ENCODE peak calls at places on chromosomes 16 and 17, in four cellular contexts. K is psoas muscle, R is retina, B is lower leg skin. Z is an unnamed sample.

GRCh38 chr17:33520404-33521032 is 227.4 kb upstream of the ASIC2 start:
- DNase-seq in K (peak; percentile 18), R (peak; percentile 89), B (no peak), Z (peak; percentile 43)

GRCh38 chr17:80818871-80819270 is 172.8 kb upstream of the CHMP6 start:
- DNase-seq in K (no peak), R (no peak), B (peak; percentile 40), Z (no peak)

GRCh38 chr16:53232826-53233529 is 178.2 kb downstream of the CHD9 start:
- DNase-seq in K (no peak), R (no peak), B (no peak), Z (no peak)

GRCh38 chr17:32102697-32103096 is 39.6 kb upstream of the RHOT1 start:
- DNase-seq in K (no peak), R (no peak), B (no peak), Z (no peak)

GRCh38 chr16:15766918-15767317 is 89.9 kb downstream of the MYH11 start:
- DNase-seq in K (no peak), R (no peak), B (no peak), Z (no peak)

GRCh38 chr17:33202011-33202410 is 91.1 kb downstream of the ASIC2 start:
- DNase-seq in K (no peak), R (peak; percentile 40), B (peak; percentile 56), Z (no peak)

GRCh38 chr16:11056989-11057645 is 112.8 kb downstream of the CLEC16A start:
- DNase-seq in K (no peak), R (no peak), B (no peak), Z (no peak)

GRCh38 chr17:17064322-17064721 is 22.1 kb downstream of the MPRIP start:
- DNase-seq in K (no peak), R (no peak), B (peak; percentile 40), Z (no peak)

GRCh38 chr16:78571880-78572279 is 472.4 kb downstream of the WWOX start:
- DNase-seq in K (no peak), R (no peak), B (no peak), Z (no peak)

GRCh38 chr17:59901604-59902003 is 8.7 kb downstream of the RPS6KB1 start:
- DNase-seq in K (no peak), R (no peak), B (peak; percentile 32), Z (no peak)

GRCh38 chr16:11213373-11213772 is 42.6 kb downstream of the SOCS1 start:
- DNase-seq in K (no peak), R (no peak), B (no peak), Z (no peak)

GRCh38 chr16:10754941-10755340 is 11.3 kb downstream of the NUBP1 start:
- DNase-seq in K (no peak), R (no peak), B (no peak), Z (no peak)

GRCh38 chr17:32912218-32912897 is 15.6 kb upstream of the TMEM98 start:
- DNase-seq in K (peak; percentile 48), R (no peak), B (peak; percentile 89), Z (peak; percentile 92)

GRCh38 chr17:40558651-40559015 is 6.6 kb downstream of the CCR7 start:
- DNase-seq in K (no peak), R (no peak), B (no peak), Z (no peak)

GRCh38 chr17:80166446-80166845 is 3.4 kb upstream of the CARD14 start:
- DNase-seq in K (no peak), R (no peak), B (no peak), Z (no peak)

GRCh38 chr16:8924214-8924613 is 39.5 kb downstream of the USP7 start:
- DNase-seq in K (peak; percentile 32), R (no peak), B (peak; percentile 43), Z (peak; percentile 81)

GRCh38 chr16:78365376-78365775 is 265.9 kb downstream of the WWOX start:
- DNase-seq in K (no peak), R (peak; percentile 1), B (no peak), Z (no peak)

GRCh38 chr17:64504769-64505319 is 1.2 kb downstream of the DDX5 start:
- DNase-seq in K (no peak), R (no peak), B (no peak), Z (no peak)

GRCh38 chr16:71499775-71500364 is 10.7 kb upstream of the ZNF19 start:
- DNase-seq in K (no peak), R (peak; percentile 68), B (no peak), Z (peak; percentile 37)

GRCh38 chr17:27819171-27819544 is 18.8 kb upstream of the NOS2 start:
- DNase-seq in K (no peak), R (no peak), B (no peak), Z (no peak)

GRCh38 chr17:4584125-4584834 is at the start of gene SMTNL2:
- DNase-seq in K (peak; percentile 81), R (peak; percentile 82), B (no peak), Z (peak; percentile 35)

GRCh38 chr17:7021993-7022778 is 664 bp upstream of the BCL6B start:
- DNase-seq in K (peak; percentile 87), R (peak; percentile 89), B (peak; percentile 97), Z (peak; percentile 82)

GRCh38 chr16:52184336-52184735 is 362.6 kb downstream of the TOX3 start:
- DNase-seq in K (no peak), R (no peak), B (no peak), Z (no peak)

GRCh38 chr16:85521737-85522042 is 91.4 kb upstream of the GSE1 start:
- DNase-seq in K (no peak), R (no peak), B (no peak), Z (no peak)

Z was measured in colonic mucosa.